ENCODE peak calls at places on chromosome 17, in six cellular contexts. F is neural progenitor cell, Q is MM.1S, I is GM23248, U is PC-3, L is hepatocyte. T is an unnamed sample.

GRCh38 chr17:82257473-82257872 is 16.0 kb downstream of the CSNK1D start:
- DNase-seq in L (peak), Q (no peak), U (no peak), I (peak), F (peak), T (peak)

GRCh38 chr17:60817187-60817586 is 139.5 kb downstream of the BCAS3 start:
- DNase-seq in U (peak), I (peak), L (no peak), Q (no peak), F (no peak), T (no peak)

GRCh38 chr17:60439501-60439900 is 17.2 kb downstream of the CHCT1 start:
- DNase-seq in Q (peak), L (no peak), U (no peak), I (peak), F (no peak), T (no peak)

GRCh38 chr17:44655983-44656700 is at the start of gene MEIOC:
- DNase-seq in Q (no peak), F (peak), U (no peak), I (peak), L (peak), T (peak)

GRCh38 chr17:77738666-77739531 is 219.6 kb upstream of the TNRC6C start:
- DNase-seq in I (peak), F (no peak), Q (no peak), L (no peak), U (no peak), T (no peak)

GRCh38 chr17:73625006-73625405 is 19.2 kb downstream of the SDK2 start:
- DNase-seq in Q (no peak), F (no peak), U (no peak), I (no peak), L (no peak), T (no peak)

GRCh38 chr17:4858880-4859260 is 25.7 kb downstream of the MINK1 start:
- DNase-seq in F (no peak), Q (no peak), U (peak), L (no peak), I (peak), T (peak)

GRCh38 chr17:54945246-54945645 is 23.2 kb downstream of the COX11 start:
- DNase-seq in U (no peak), L (no peak), Q (no peak), F (no peak), I (no peak), T (no peak)

GRCh38 chr17:35597604-35598003 is 10.5 kb downstream of the AP2B1 start:
- DNase-seq in L (peak), F (no peak), I (no peak), Q (no peak), U (no peak), T (no peak)

GRCh38 chr17:81902653-81903414 is 796 bp downstream of the NPB start:
- DNase-seq in Q (no peak), I (no peak), U (no peak), F (peak), L (no peak), T (peak)

GRCh38 chr17:38332735-38333134 is 11.0 kb downstream of the GPR179 start:
- DNase-seq in I (no peak), L (no peak), U (no peak), F (no peak), Q (no peak), T (no peak)

GRCh38 chr17:34781071-34781470 is 180.2 kb downstream of the CCT6B start:
- DNase-seq in U (no peak), I (peak), L (no peak), Q (no peak), F (no peak), T (no peak)

GRCh38 chr17:27560668-27561067 is 70.3 kb upstream of the LGALS9 start:
- DNase-seq in U (no peak), F (no peak), Q (no peak), I (no peak), L (no peak), T (no peak)

GRCh38 chr17:33927732-33928133 is 327.4 kb upstream of the CCL2 start:
- DNase-seq in U (peak), L (no peak), F (peak), I (peak), Q (peak), T (peak)

GRCh38 chr17:29929006-29929543 is 953 bp downstream of the SSH2 start:
- DNase-seq in Q (peak), L (peak), F (peak), I (peak), U (peak), T (peak)

GRCh38 chr17:19537116-19537515 is 3.5 kb downstream of the SLC47A1 start:
- DNase-seq in I (no peak), L (no peak), U (no peak), Q (no peak), F (peak), T (no peak)

GRCh38 chr17:19533036-19533717 is 477 bp upstream of the SLC47A1 start:
- DNase-seq in I (no peak), F (no peak), U (no peak), L (no peak), Q (no peak), T (no peak)

GRCh38 chr17:19533718-19534561 is at the start of gene SLC47A1:
- DNase-seq in L (peak), U (no peak), Q (peak), F (peak), I (peak), T (peak)

GRCh38 chr17:19531780-19532501 is 1.7 kb upstream of the SLC47A1 start:
- DNase-seq in Q (no peak), U (no peak), I (peak), F (no peak), L (no peak), T (no peak)

GRCh38 chr17:19534562-19535149 is 1.0 kb downstream of the SLC47A1 start:
- DNase-seq in F (no peak), U (no peak), I (no peak), L (no peak), Q (no peak), T (no peak)
- TF ChIP-seq EZH2 in F (no peak), U (no peak), I (no peak), L (no peak), Q (no peak), T (no peak)

GRCh38 chr17:79043931-79044320 is 20.0 kb downstream of the C1QTNF1 start:
- DNase-seq in U (no peak), I (no peak), Q (no peak), F (no peak), L (no peak), T (no peak)

GRCh38 chr17:79041041-79041570 is 17.1 kb downstream of the C1QTNF1 start:
- DNase-seq in F (no peak), I (no peak), U (no peak), L (no peak), Q (no peak), T (no peak)

GRCh38 chr17:79043191-79043930 is 19.4 kb downstream of the C1QTNF1 start:
- DNase-seq in I (no peak), Q (no peak), U (no peak), L (no peak), F (no peak), T (no peak)

GRCh38 chr17:79042421-79043190 is 18.6 kb downstream of the C1QTNF1 start:
- DNase-seq in F (peak), U (peak), Q (peak), I (peak), L (no peak), T (peak)

GRCh38 chr17:79041723-79042420 is 17.9 kb downstream of the C1QTNF1 start:
- DNase-seq in L (no peak), Q (no peak), F (no peak), I (peak), U (peak), T (no peak)
- TF ChIP-seq EZH2phosphoT487 in L (no peak), Q (no peak), F (no peak), I (no peak), U (no peak), T (no peak)

DNA sequence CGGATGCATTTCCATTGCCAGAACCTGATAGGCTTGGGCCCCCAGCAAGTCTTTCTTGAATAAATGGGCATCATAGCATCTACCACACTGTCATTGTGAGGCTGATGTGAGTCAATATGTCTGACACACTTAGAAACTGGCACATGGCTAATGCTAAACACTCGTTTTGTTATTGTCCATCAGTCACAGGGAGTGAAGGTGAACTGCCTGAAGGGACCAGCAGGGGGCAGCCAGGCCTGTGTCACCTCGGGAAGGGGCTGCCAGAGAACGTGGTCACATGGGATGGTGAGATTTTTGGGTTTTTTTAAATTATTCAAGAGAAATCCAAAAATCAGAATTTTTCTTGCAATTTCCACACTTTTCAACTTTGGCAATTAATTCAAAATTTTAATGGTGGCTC is 831 bp upstream of the RCVRN start:
- DNase-seq in I (peak), L (peak), Q (no peak), F (peak), U (peak), T (peak)
- H3K4me3 ChIP-seq in I (no peak), L (no peak), Q (no peak), F (no peak), U (no peak), T (no peak)

GRCh38 chr17:50559674-50560184 is 786 bp upstream of the CACNA1G start:
- DNase-seq in Q (no peak), L (peak), U (peak), I (peak), F (peak), T (peak)
- TF ChIP-seq EZH2 in Q (no peak), L (no peak), U (no peak), I (no peak), F (no peak), T (no peak)

DNA sequence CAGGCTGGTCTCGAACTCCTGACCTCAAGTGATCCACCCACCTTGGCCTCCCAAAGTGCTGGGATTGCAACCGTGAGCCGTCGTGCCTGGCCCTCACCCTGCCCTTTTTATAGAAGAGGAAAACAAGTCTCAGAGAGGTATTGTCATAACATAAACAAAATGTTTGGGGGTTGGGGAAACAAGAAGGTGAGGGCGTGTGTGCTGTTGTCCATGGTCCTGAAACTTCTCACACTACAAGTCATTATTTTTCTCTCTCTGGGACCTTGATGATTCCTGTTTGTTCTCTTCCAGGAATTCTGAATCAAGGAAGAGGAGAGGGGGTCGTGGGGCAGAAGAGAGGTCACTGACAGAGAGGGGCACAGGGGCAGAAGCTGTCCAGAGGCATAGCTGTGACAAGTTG is 160.2 kb upstream of the LHX1 start:
- DNase-seq in Q (no peak), U (peak), I (no peak), F (peak), L (peak), T (peak)
- TF ChIP-seq EZH2phosphoT487 in Q (no peak), U (no peak), I (no peak), F (no peak), L (no peak), T (no peak)

GRCh38 chr17:49038544-49038943 is 41.4 kb downstream of the IGF2BP1 start:
- DNase-seq in Q (no peak), I (no peak), L (no peak), U (no peak), F (no peak), T (no peak)

GRCh38 chr17:49036270-49036626 is 39.1 kb downstream of the IGF2BP1 start:
- DNase-seq in L (no peak), U (no peak), Q (no peak), F (no peak), I (no peak), T (no peak)

GRCh38 chr17:49031965-49032928 is 35.1 kb downstream of the IGF2BP1 start:
- DNase-seq in I (peak), L (peak), Q (peak), F (peak), U (peak), T (peak)

GRCh38 chr17:49038138-49038537 is 41.0 kb downstream of the IGF2BP1 start:
- DNase-seq in F (no peak), Q (no peak), U (no peak), I (no peak), L (no peak), T (no peak)

GRCh38 chr17:49035470-49036269 is 38.5 kb downstream of the IGF2BP1 start:
- DNase-seq in F (peak), U (peak), Q (peak), I (peak), L (peak), T (peak)
- H3K4me3 ChIP-seq in F (no peak), U (peak), Q (peak), I (peak), L (no peak), T (no peak)